ENCODE peak calls at places on chromosome 12, in six cellular contexts. O is activated T-cell treated with anti-CD3 and anti-CD28 coated beads for 24 hours, K is HFFc6, L is ELR, B is cardiac muscle cell, S is T-cell. A is an unnamed sample.

GRCh38 chr12:106302401-106303201 is at the start of gene TCP11L2:
- DNase-seq in K (peak; percentile 70), L (peak; percentile 83), O (peak; percentile 82), B (peak; percentile 87), S (peak; percentile 91), A (peak; percentile 95)

GRCh38 chr12:97223419-97223818 is 239.2 kb upstream of the RMST start:
- DNase-seq in S (no peak), B (no peak), L (no peak), K (no peak), O (no peak), A (no peak)

GRCh38 chr12:59389968-59390576 is 205.8 kb upstream of the SLC16A7 start:
- DNase-seq in K (no peak), B (no peak), O (no peak), S (no peak), L (no peak), A (no peak)

GRCh38 chr12:98504368-98504617 is 11.1 kb upstream of the TMPO start:
- DNase-seq in S (no peak), B (no peak), O (no peak), K (no peak), L (no peak), A (no peak)

GRCh38 chr12:110794623-110795280 is 52.0 kb upstream of the CCDC63 start:
- DNase-seq in S (no peak), O (no peak), L (peak; percentile 35), B (peak; percentile 59), K (no peak), A (no peak)

GRCh38 chr12:96719671-96720362 is 187.2 kb upstream of the NEDD1 start:
- DNase-seq in L (peak; percentile 40), O (no peak), K (no peak), B (peak; percentile 21), S (no peak), A (peak; percentile 37)

GRCh38 chr12:115963030-115963480 is 314.4 kb downstream of the MED13L start:
- DNase-seq in O (no peak), L (peak; percentile 85), B (peak; percentile 38), K (peak; percentile 79), S (no peak), A (peak; percentile 42)

GRCh38 chr12:1605129-1606020 is 11.0 kb upstream of the FBXL14 start:
- DNase-seq in S (peak; percentile 50), K (peak; percentile 79), L (peak; percentile 91), B (peak; percentile 86), O (peak; percentile 38), A (peak; percentile 65)

GRCh38 chr12:101436146-101436545 is 28.6 kb upstream of the ARL1 start:
- DNase-seq in K (no peak), O (no peak), L (no peak), B (no peak), S (no peak), A (no peak)

GRCh38 chr12:29088611-29089219 is 60.4 kb upstream of the FAR2 start:
- DNase-seq in L (peak; percentile 15), B (peak; percentile 57), K (no peak), O (no peak), S (no peak), A (no peak)

GRCh38 chr12:124466200-124467128 is 100.9 kb downstream of the NCOR2 start:
- DNase-seq in K (peak; percentile 13), B (peak; percentile 91), O (peak; percentile 80), L (peak; percentile 94), S (peak; percentile 87), A (no peak)

GRCh38 chr12:53265783-53266182 is 2.3 kb upstream of the ESPL1 start:
- DNase-seq in O (no peak), B (no peak), K (no peak), S (no peak), L (peak; percentile 58), A (no peak)

GRCh38 chr12:70258605-70259403 is 15.6 kb downstream of the CNOT2 start:
- DNase-seq in K (no peak), O (no peak), B (no peak), S (no peak), L (peak; percentile 15), A (no peak)

GRCh38 chr12:12540261-12541013 is 22.2 kb downstream of the DUSP16 start:
- DNase-seq in S (no peak), B (no peak), K (no peak), O (no peak), L (no peak), A (no peak)

GRCh38 chr12:109822951-109823411 is 10.2 kb downstream of the TRPV4 start:
- DNase-seq in O (no peak), S (no peak), L (peak; percentile 29), K (no peak), B (no peak), A (no peak)

GRCh38 chr12:10331642-10332239 is 24.1 kb downstream of the KLRD1 start:
- DNase-seq in K (peak; percentile 59), L (peak; percentile 72), S (no peak), B (peak; percentile 76), O (no peak), A (peak; percentile 53)

GRCh38 chr12:111741235-111741812 is 25.4 kb upstream of the ALDH2 start:
- DNase-seq in L (no peak), B (peak; percentile 63), S (no peak), O (no peak), K (no peak), A (no peak)

GRCh38 chr12:24864796-24865125 is 84.1 kb downstream of the BCAT1 start:
- DNase-seq in O (no peak), S (no peak), B (no peak), K (peak; percentile 36), L (peak; percentile 38), A (peak; percentile 62)

GRCh38 chr12:95074766-95075165 is 1.3 kb upstream of the NR2C1 start:
- DNase-seq in L (no peak), B (peak; percentile 80), K (no peak), S (no peak), O (no peak), A (no peak)

GRCh38 chr12:30972035-30972434 is 45.5 kb downstream of the TSPAN11 start:
- DNase-seq in B (no peak), O (no peak), S (no peak), K (no peak), L (no peak), A (no peak)

GRCh38 chr12:106724934-106725333 is 49.5 kb upstream of the RIC8B start:
- DNase-seq in L (no peak), S (no peak), O (no peak), K (no peak), B (no peak), A (no peak)

GRCh38 chr12:131105351-131105735 is 151.6 kb downstream of the ADGRD1 start:
- DNase-seq in O (no peak), B (no peak), K (no peak), L (no peak), S (no peak), A (no peak)

GRCh38 chr12:98893126-98893525 is 248.0 kb downstream of the APAF1 start:
- DNase-seq in S (no peak), O (no peak), B (no peak), K (no peak), L (peak; percentile 15), A (peak; percentile 8)

GRCh38 chr12:104131609-104132008 is 6.4 kb downstream of the NFYB start:
- DNase-seq in S (no peak), K (no peak), L (no peak), B (no peak), O (no peak), A (no peak)

A was measured in AG08396.